ENCODE peak calls at places on chromosomes 4 and X, in nine cellular contexts. One of them, this sample, is unnamed.
A peak's percentile ranks its signal among the peaks of the same experiment; 100 is the strongest.

GRCh38 chr4:47530801-47531200 is 45.7 kb downstream of the ATP10D start:
- DNase-seq in HCT116: no peak
- DNase-seq in hepatocyte: no peak
- DNase-seq in neural progenitor cell: no peak
- DNase-seq in OCI-LY7: no peak
- DNase-seq in SK-N-SH: no peak
- DNase-seq in PC-3: no peak
- DNase-seq in GM23338: no peak
- DNase-seq in MM.1S: no peak
- DNase-seq in this sample: peak; percentile 15

GRCh38 chr4:21744046-21744445 is 204.5 kb downstream of the KCNIP4 start:
- DNase-seq in PC-3: peak; percentile 64
- DNase-seq in GM23338: no peak
- DNase-seq in HCT116: no peak
- DNase-seq in SK-N-SH: no peak
- DNase-seq in MM.1S: no peak
- DNase-seq in neural progenitor cell: no peak
- DNase-seq in hepatocyte: no peak
- DNase-seq in OCI-LY7: no peak
- DNase-seq in this sample: peak; percentile 30

GRCh38 chr4:67366341-67366861 is 178.9 kb downstream of the CENPC start:
- DNase-seq in HCT116: no peak
- DNase-seq in hepatocyte: no peak
- DNase-seq in MM.1S: no peak
- DNase-seq in GM23338: no peak
- DNase-seq in OCI-LY7: no peak
- DNase-seq in neural progenitor cell: no peak
- DNase-seq in PC-3: peak; percentile 11
- DNase-seq in SK-N-SH: no peak
- DNase-seq in this sample: peak; percentile 2

GRCh38 chr4:189221691-189222090 is 719.0 kb upstream of the FRG1 start:
- DNase-seq in SK-N-SH: no peak
- DNase-seq in hepatocyte: no peak
- DNase-seq in GM23338: no peak
- DNase-seq in OCI-LY7: no peak
- DNase-seq in HCT116: no peak
- DNase-seq in PC-3: no peak
- DNase-seq in MM.1S: no peak
- DNase-seq in neural progenitor cell: no peak
- DNase-seq in this sample: no peak

GRCh38 chr4:17562157-17562556 is 14.8 kb upstream of the LAP3 start:
- DNase-seq in hepatocyte: no peak
- DNase-seq in MM.1S: no peak
- DNase-seq in neural progenitor cell: peak; percentile 36
- DNase-seq in SK-N-SH: peak; percentile 21
- DNase-seq in GM23338: peak; percentile 28
- DNase-seq in HCT116: no peak
- DNase-seq in OCI-LY7: peak; percentile 37
- DNase-seq in PC-3: peak; percentile 8
- DNase-seq in this sample: peak; percentile 12

GRCh38 chr4:7288751-7289523 is 96.6 kb downstream of the SORCS2 start:
- DNase-seq in HCT116: no peak
- DNase-seq in OCI-LY7: no peak
- DNase-seq in neural progenitor cell: no peak
- DNase-seq in PC-3: no peak
- DNase-seq in hepatocyte: no peak
- DNase-seq in SK-N-SH: no peak
- DNase-seq in GM23338: no peak
- DNase-seq in MM.1S: no peak
- DNase-seq in this sample: no peak

GRCh38 chr4:105092768-105093167 is 53.9 kb upstream of the TET2 start:
- DNase-seq in PC-3: peak; percentile 57
- DNase-seq in GM23338: no peak
- DNase-seq in hepatocyte: no peak
- DNase-seq in neural progenitor cell: no peak
- DNase-seq in HCT116: no peak
- DNase-seq in OCI-LY7: no peak
- DNase-seq in SK-N-SH: no peak
- DNase-seq in MM.1S: no peak
- DNase-seq in this sample: peak; percentile 48

GRCh38 chr4:15378493-15378892 is 49.3 kb upstream of the C1QTNF7 start:
- DNase-seq in PC-3: no peak
- DNase-seq in HCT116: no peak
- DNase-seq in neural progenitor cell: no peak
- DNase-seq in SK-N-SH: no peak
- DNase-seq in GM23338: no peak
- DNase-seq in hepatocyte: no peak
- DNase-seq in OCI-LY7: no peak
- DNase-seq in MM.1S: no peak
- DNase-seq in this sample: no peak

GRCh38 chr4:43525646-43526045 is 633.1 kb downstream of the GRXCR1 start:
- DNase-seq in HCT116: no peak
- DNase-seq in MM.1S: no peak
- DNase-seq in SK-N-SH: no peak
- DNase-seq in hepatocyte: no peak
- DNase-seq in PC-3: no peak
- DNase-seq in OCI-LY7: no peak
- DNase-seq in GM23338: no peak
- DNase-seq in neural progenitor cell: no peak
- DNase-seq in this sample: no peak

GRCh38 chrX:69173906-69174305 is 8.7 kb upstream of the PJA1 start:
- DNase-seq in MM.1S: no peak
- DNase-seq in GM23338: peak; percentile 63
- DNase-seq in HCT116: no peak
- DNase-seq in hepatocyte: no peak
- DNase-seq in PC-3: no peak
- DNase-seq in neural progenitor cell: peak; percentile 59
- DNase-seq in SK-N-SH: no peak
- DNase-seq in OCI-LY7: no peak
- DNase-seq in this sample: no peak

GRCh38 chr4:5693871-5694270 is 14.5 kb downstream of the EVC2 start:
- DNase-seq in OCI-LY7: no peak
- DNase-seq in SK-N-SH: no peak
- DNase-seq in MM.1S: no peak
- DNase-seq in GM23338: no peak
- DNase-seq in neural progenitor cell: no peak
- DNase-seq in hepatocyte: no peak
- DNase-seq in HCT116: no peak
- DNase-seq in PC-3: no peak
- DNase-seq in this sample: peak; percentile 56

GRCh38 chrX:82998163-82998562 is 509.9 kb upstream of the POU3F4 start:
- DNase-seq in hepatocyte: no peak
- DNase-seq in MM.1S: no peak
- DNase-seq in neural progenitor cell: no peak
- DNase-seq in SK-N-SH: no peak
- DNase-seq in PC-3: no peak
- DNase-seq in GM23338: no peak
- DNase-seq in OCI-LY7: no peak
- DNase-seq in HCT116: no peak
- DNase-seq in this sample: no peak

GRCh38 chrX:111361751-111362150 is 50.2 kb downstream of the DCX start:
- DNase-seq in HCT116: no peak
- DNase-seq in PC-3: no peak
- DNase-seq in neural progenitor cell: no peak
- DNase-seq in OCI-LY7: no peak
- DNase-seq in SK-N-SH: no peak
- DNase-seq in MM.1S: no peak
- DNase-seq in GM23338: no peak
- DNase-seq in hepatocyte: no peak
- DNase-seq in this sample: no peak

GRCh38 chrX:54540289-54540688 is 10.3 kb downstream of the GNL3L start:
- DNase-seq in OCI-LY7: no peak
- DNase-seq in hepatocyte: peak; percentile 38
- DNase-seq in GM23338: peak; percentile 6
- DNase-seq in PC-3: no peak
- DNase-seq in SK-N-SH: no peak
- DNase-seq in neural progenitor cell: no peak
- DNase-seq in MM.1S: no peak
- DNase-seq in HCT116: no peak
- DNase-seq in this sample: peak; percentile 70

GRCh38 chrX:130295519-130296314 is 27.0 kb upstream of the ZNF280C start:
- DNase-seq in hepatocyte: no peak
- DNase-seq in SK-N-SH: no peak
- DNase-seq in OCI-LY7: no peak
- DNase-seq in neural progenitor cell: no peak
- DNase-seq in GM23338: no peak
- DNase-seq in PC-3: peak; percentile 33
- DNase-seq in MM.1S: no peak
- DNase-seq in HCT116: no peak
- DNase-seq in this sample: peak; percentile 7

GRCh38 chr4:182404371-182404770 is 161.2 kb downstream of the TENM3 start:
- DNase-seq in MM.1S: no peak
- DNase-seq in HCT116: no peak
- DNase-seq in PC-3: no peak
- DNase-seq in GM23338: no peak
- DNase-seq in hepatocyte: no peak
- DNase-seq in neural progenitor cell: no peak
- DNase-seq in OCI-LY7: no peak
- DNase-seq in SK-N-SH: no peak
- DNase-seq in this sample: no peak

DNA sequence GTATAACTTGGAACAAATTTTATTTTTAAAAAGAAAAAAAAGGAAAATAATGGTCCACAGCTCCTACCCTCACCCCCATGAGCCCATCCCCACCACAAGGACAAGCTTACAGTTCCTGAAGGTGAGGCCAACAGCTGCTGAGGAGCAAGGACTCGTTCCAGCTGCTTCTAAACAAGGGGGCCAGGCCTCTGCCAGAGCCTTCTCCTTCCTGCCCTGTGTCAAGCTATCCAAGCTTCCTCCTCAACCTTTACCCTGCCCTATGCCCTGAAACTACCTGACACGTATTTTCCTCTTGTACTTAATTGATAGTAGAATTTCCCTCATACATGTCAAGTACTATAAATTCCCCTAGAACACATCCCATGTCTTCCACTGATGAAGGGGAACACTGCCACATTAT is 8.8 kb downstream of the SH3D19 start:
- DNase-seq in neural progenitor cell: no peak
- DNase-seq in MM.1S: no peak
- DNase-seq in OCI-LY7: no peak
- DNase-seq in PC-3: no peak
- DNase-seq in GM23338: no peak
- DNase-seq in HCT116: no peak
- DNase-seq in hepatocyte: no peak
- DNase-seq in SK-N-SH: no peak
- DNase-seq in this sample: no peak
- H4K20me1 ChIP-seq in neural progenitor cell: peaks cover 61% of the 10 kb centered on the region
- H4K20me1 ChIP-seq in MM.1S: no peaks in the 10 kb centered on the region
- H4K20me1 ChIP-seq in OCI-LY7: no peaks in the 10 kb centered on the region
- H4K20me1 ChIP-seq in PC-3: peaks cover 25% of the 10 kb centered on the region
- H4K20me1 ChIP-seq in GM23338: peaks cover 22% of the 10 kb centered on the region
- H4K20me1 ChIP-seq in HCT116: no peaks in the 10 kb centered on the region
- H4K20me1 ChIP-seq in hepatocyte: peaks cover 30% of the 10 kb centered on the region
- H4K20me1 ChIP-seq in SK-N-SH: no peaks in the 10 kb centered on the region
- H4K20me1 ChIP-seq in this sample: no peaks in the 10 kb centered on the region

DNA sequence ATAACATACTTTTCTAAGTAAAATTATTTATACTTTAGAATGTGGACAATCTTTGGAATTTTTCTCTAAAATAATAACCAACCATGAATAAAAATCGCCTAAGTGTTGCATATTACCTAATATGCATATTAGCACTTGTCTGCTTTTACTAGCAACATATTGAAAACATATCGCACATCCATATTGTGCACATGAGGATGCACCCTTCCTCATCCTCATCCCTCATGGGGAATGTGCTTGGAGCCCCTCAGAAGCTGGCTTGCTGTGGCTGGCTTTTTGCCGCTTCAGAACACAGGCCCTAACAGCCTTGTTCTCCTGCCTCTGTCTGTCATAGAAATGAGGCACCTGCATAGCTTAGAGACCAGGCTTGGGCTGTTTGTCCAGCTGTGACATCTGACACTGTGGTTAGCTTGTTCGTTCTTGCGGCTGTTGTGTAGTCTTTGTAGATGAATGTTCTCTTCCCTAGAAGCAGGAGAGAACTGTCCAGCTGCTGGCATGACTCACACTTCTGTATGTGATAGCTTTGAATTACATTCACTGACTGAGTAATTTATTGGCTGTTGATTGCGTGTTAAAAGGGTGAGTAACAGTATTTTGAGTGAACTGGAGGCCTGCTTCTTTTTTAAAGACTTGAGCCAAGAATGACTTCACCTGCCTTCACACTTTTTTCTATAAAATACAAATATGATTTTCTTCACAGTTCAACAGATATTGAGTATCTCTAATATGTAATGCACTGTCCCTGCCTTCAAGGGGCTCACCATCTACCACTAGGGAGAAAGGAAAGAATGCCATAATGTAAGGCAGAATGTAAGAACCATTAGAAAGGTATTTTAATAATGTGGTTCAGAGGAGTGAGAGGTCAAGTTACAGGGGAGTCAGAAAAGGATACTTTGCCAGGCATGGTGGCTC is 81.9 kb downstream of the HMGB2 start:
- DNase-seq in hepatocyte: peak; percentile 79
- DNase-seq in GM23338: peak; percentile 52
- DNase-seq in PC-3: peak; percentile 97
- DNase-seq in neural progenitor cell: peak; percentile 42
- DNase-seq in OCI-LY7: peak; percentile 63
- DNase-seq in HCT116: peak; percentile 99
- DNase-seq in SK-N-SH: no peak
- DNase-seq in MM.1S: peak; percentile 95
- DNase-seq in this sample: peak; percentile 93
- TF ChIP-seq EZH2phosphoT487 in hepatocyte: no peak
- TF ChIP-seq EZH2phosphoT487 in GM23338: no peak
- TF ChIP-seq EZH2phosphoT487 in PC-3: no peak
- TF ChIP-seq EZH2phosphoT487 in neural progenitor cell: no peak
- TF ChIP-seq EZH2phosphoT487 in OCI-LY7: no peak
- TF ChIP-seq EZH2phosphoT487 in HCT116: no peak
- TF ChIP-seq EZH2phosphoT487 in SK-N-SH: no peak
- TF ChIP-seq EZH2phosphoT487 in MM.1S: no peak
- TF ChIP-seq EZH2phosphoT487 in this sample: peak; percentile 98

GRCh38 chr4:26337612-26338011 is 16.8 kb downstream of the RBPJ start:
- DNase-seq in SK-N-SH: no peak
- DNase-seq in OCI-LY7: no peak
- DNase-seq in PC-3: no peak
- DNase-seq in MM.1S: no peak
- DNase-seq in HCT116: no peak
- DNase-seq in GM23338: no peak
- DNase-seq in hepatocyte: no peak
- DNase-seq in neural progenitor cell: no peak
- DNase-seq in this sample: no peak
- H4K20me1 ChIP-seq in SK-N-SH: peaks cover 48% of the 10 kb centered on the region
- H4K20me1 ChIP-seq in OCI-LY7: peaks cover 23% of the 10 kb centered on the region
- H4K20me1 ChIP-seq in PC-3: peaks cover 18% of the 10 kb centered on the region
- H4K20me1 ChIP-seq in MM.1S: peaks cover 4% of the 10 kb centered on the region
- H4K20me1 ChIP-seq in HCT116: peaks cover 8% of the 10 kb centered on the region
- H4K20me1 ChIP-seq in GM23338: peaks cover 80% of the 10 kb centered on the region
- H4K20me1 ChIP-seq in hepatocyte: peaks cover 94% of the 10 kb centered on the region
- H4K20me1 ChIP-seq in neural progenitor cell: peaks cover 62% of the 10 kb centered on the region
- H4K20me1 ChIP-seq in this sample: peaks cover 28% of the 10 kb centered on the region

GRCh38 chrX:81202413-81202794 is 502 bp downstream of the SH3BGRL start:
- DNase-seq in SK-N-SH: no peak
- DNase-seq in hepatocyte: no peak
- DNase-seq in PC-3: no peak
- DNase-seq in MM.1S: peak; percentile 14
- DNase-seq in neural progenitor cell: no peak
- DNase-seq in GM23338: no peak
- DNase-seq in HCT116: no peak
- DNase-seq in OCI-LY7: no peak
- DNase-seq in this sample: peak; percentile 35
- TF ChIP-seq EZH2phosphoT487 in SK-N-SH: no peak
- TF ChIP-seq EZH2phosphoT487 in hepatocyte: no peak
- TF ChIP-seq EZH2phosphoT487 in PC-3: no peak
- TF ChIP-seq EZH2phosphoT487 in MM.1S: no peak
- TF ChIP-seq EZH2phosphoT487 in neural progenitor cell: no peak
- TF ChIP-seq EZH2phosphoT487 in GM23338: no peak
- TF ChIP-seq EZH2phosphoT487 in HCT116: no peak
- TF ChIP-seq EZH2phosphoT487 in OCI-LY7: no peak
- TF ChIP-seq EZH2phosphoT487 in this sample: no peak

GRCh38 chr4:143185253-143186107 is 763 bp downstream of the USP38 start:
- DNase-seq in MM.1S: peak; percentile 41
- DNase-seq in hepatocyte: peak; percentile 44
- DNase-seq in GM23338: peak; percentile 65
- DNase-seq in SK-N-SH: peak; percentile 6
- DNase-seq in OCI-LY7: peak; percentile 46
- DNase-seq in PC-3: peak; percentile 42
- DNase-seq in neural progenitor cell: peak; percentile 40
- DNase-seq in HCT116: no peak
- DNase-seq in this sample: peak; percentile 51
- H4K20me1 ChIP-seq in MM.1S: peaks cover 13% of the 10 kb centered on the region
- H4K20me1 ChIP-seq in hepatocyte: peaks cover 44% of the 10 kb centered on the region
- H4K20me1 ChIP-seq in GM23338: peaks cover 15% of the 10 kb centered on the region
- H4K20me1 ChIP-seq in SK-N-SH: peaks cover 37% of the 10 kb centered on the region
- H4K20me1 ChIP-seq in OCI-LY7: peaks cover 42% of the 10 kb centered on the region
- H4K20me1 ChIP-seq in PC-3: peaks cover 46% of the 10 kb centered on the region
- H4K20me1 ChIP-seq in neural progenitor cell: peaks cover 42% of the 10 kb centered on the region
- H4K20me1 ChIP-seq in HCT116: peaks cover 8% of the 10 kb centered on the region
- H4K20me1 ChIP-seq in this sample: no peaks in the 10 kb centered on the region